ENCODE peak calls at places on chromosomes 13 and 19, in nine cellular contexts. T, S, E, D, Y, A, I, U and K are unnamed samples.
A peak's percentile ranks its signal among the peaks of the same experiment; 100 is the strongest.

GRCh38 chr13:28408235-28408848 is 86.6 kb downstream of the FLT1 start:
- DNase-seq in T (no peak), S (peak; percentile 31), A (no peak), E (no peak), U (peak; percentile 84), I (no peak), D (peak; percentile 18), Y (peak; percentile 78), K (peak; percentile 36)

GRCh38 chr19:11142528-11143171 is 12.9 kb downstream of the SPC24 start:
- DNase-seq in E (peak; percentile 95), A (peak; percentile 86), Y (peak; percentile 94), I (no peak), T (no peak), U (peak; percentile 93), D (peak; percentile 93), S (peak; percentile 93), K (peak; percentile 83)

GRCh38 chr19:16654621-16655020 is 5.3 kb downstream of the SMIM7 start:
- DNase-seq in E (no peak), T (no peak), D (no peak), A (no peak), S (no peak), Y (no peak), I (no peak), U (no peak), K (no peak)

GRCh38 chr19:14367016-14367415 is 14.2 kb upstream of the ADGRE5 start:
- DNase-seq in I (no peak), E (no peak), U (no peak), D (no peak), Y (no peak), A (no peak), S (no peak), T (no peak), K (no peak)

GRCh38 chr19:7529246-7529600 is 6.3 kb upstream of the PNPLA6 start:
- DNase-seq in Y (no peak), S (no peak), E (no peak), D (no peak), A (no peak), I (no peak), U (no peak), T (no peak), K (no peak)

GRCh38 chr13:33213024-33213795 is 72.3 kb downstream of the STARD13 start:
- DNase-seq in S (no peak), E (no peak), D (peak; percentile 66), I (no peak), A (no peak), U (no peak), Y (no peak), T (no peak), K (no peak)

GRCh38 chr13:24995225-24995804 is 100.6 kb upstream of the PABPC3 start:
- DNase-seq in E (peak; percentile 8), U (no peak), I (peak; percentile 41), Y (no peak), D (peak; percentile 88), A (no peak), T (peak; percentile 84), S (peak; percentile 49), K (peak; percentile 77)

GRCh38 chr13:89115307-89115706 is 1444.1 kb downstream of the SLITRK5 start:
- DNase-seq in E (no peak), D (no peak), S (no peak), I (no peak), T (no peak), A (no peak), Y (no peak), U (no peak), K (no peak)

GRCh38 chr19:42532881-42533280 is 4.6 kb upstream of the CEACAM1 start:
- DNase-seq in U (no peak), T (no peak), D (no peak), Y (no peak), A (no peak), I (no peak), S (no peak), E (no peak), K (no peak)

GRCh38 chr13:27264648-27265047 is 6.0 kb upstream of the RASL11A start:
- DNase-seq in Y (no peak), D (no peak), U (no peak), S (no peak), T (no peak), A (no peak), E (no peak), I (no peak), K (no peak)

GRCh38 chr19:2797280-2797679 is 12.0 kb downstream of the THOP1 start:
- DNase-seq in I (no peak), E (no peak), U (no peak), D (no peak), Y (no peak), S (no peak), T (no peak), A (no peak), K (no peak)

GRCh38 chr13:42466123-42466522 is 107.8 kb upstream of the TNFSF11 start:
- DNase-seq in U (no peak), D (no peak), S (no peak), I (no peak), T (no peak), Y (no peak), A (no peak), E (no peak), K (no peak)

GRCh38 chr13:51769455-51770127 is 34.4 kb downstream of the DHRS12 start:
- DNase-seq in E (no peak), A (peak; percentile 75), I (no peak), Y (no peak), U (no peak), S (no peak), D (no peak), T (no peak), K (peak; percentile 82)

GRCh38 chr13:40096357-40096911 is 441.0 kb downstream of the COG6 start:
- DNase-seq in E (no peak), I (no peak), D (no peak), T (no peak), S (no peak), Y (no peak), U (no peak), A (no peak), K (no peak)

GRCh38 chr13:73932091-73932490 is 202.1 kb downstream of the KLF12 start:
- DNase-seq in U (no peak), I (no peak), T (peak; percentile 28), Y (no peak), A (no peak), E (no peak), S (no peak), D (no peak), K (no peak)

GRCh38 chr19:956747-957451 is 27.2 kb upstream of the WDR18 start:
- DNase-seq in A (no peak), S (no peak), E (no peak), T (no peak), U (no peak), D (peak; percentile 45), Y (no peak), I (no peak), K (no peak)

GRCh38 chr13:113554333-113554700 is 30.2 kb upstream of the TFDP1 start:
- DNase-seq in E (no peak), D (no peak), T (no peak), U (no peak), A (no peak), S (no peak), I (no peak), Y (peak; percentile 53), K (no peak)

GRCh38 chr13:97574926-97575325 is 141.0 kb downstream of the RAP2A start:
- DNase-seq in Y (no peak), S (peak; percentile 20), I (no peak), U (peak; percentile 16), D (peak; percentile 52), A (no peak), E (no peak), T (peak; percentile 46), K (peak; percentile 40)

GRCh38 chr13:30739646-30740642 is 4.6 kb downstream of the ALOX5AP start:
- DNase-seq in E (no peak), D (peak; percentile 89), S (no peak), A (no peak), T (peak; percentile 90), U (no peak), I (no peak), Y (no peak), K (no peak)

GRCh38 chr13:51118809-51119431 is 7.8 kb upstream of the C13orf42 start:
- DNase-seq in U (no peak), S (no peak), A (no peak), D (no peak), I (no peak), Y (no peak), E (no peak), T (no peak), K (no peak)

GRCh38 chr19:35554076-35554475 is 8.7 kb downstream of the TMEM147 start:
- DNase-seq in D (no peak), U (no peak), S (no peak), T (no peak), A (no peak), I (no peak), Y (no peak), E (no peak), K (no peak)

GRCh38 chr19:48997972-48998371 is 4.3 kb downstream of the RUVBL2 start:
- DNase-seq in U (no peak), A (no peak), T (peak; percentile 59), E (no peak), S (no peak), Y (no peak), I (peak; percentile 53), D (peak; percentile 68), K (peak; percentile 80)

GRCh38 chr13:99972190-99972731 is 694 bp upstream of the ZIC5 start:
- DNase-seq in S (no peak), I (no peak), Y (no peak), T (no peak), D (no peak), U (no peak), E (no peak), A (no peak), K (no peak)

GRCh38 chr13:88526853-88527215 is 855.7 kb downstream of the SLITRK5 start:
- DNase-seq in S (no peak), A (no peak), I (no peak), D (no peak), Y (no peak), E (no peak), U (no peak), T (no peak), K (no peak)

GRCh38 chr19:33390120-33390907 is 16.8 kb downstream of the CEBPG start:
- DNase-seq in E (no peak), A (peak; percentile 51), I (no peak), S (no peak), D (peak; percentile 22), T (no peak), Y (peak; percentile 59), U (peak; percentile 57), K (peak; percentile 62)

GRCh38 chr13:35791191-35791902 is 314.9 kb upstream of the MAB21L1 start:
- DNase-seq in E (no peak), A (no peak), T (no peak), S (no peak), I (no peak), Y (no peak), D (peak; percentile 80), U (no peak), K (no peak)

GRCh38 chr13:49453465-49453864 is 9.4 kb downstream of the SETDB2 start:
- DNase-seq in I (no peak), T (no peak), D (no peak), A (no peak), S (no peak), E (no peak), Y (no peak), U (no peak), K (no peak)

GRCh38 chr19:42201489-42202289 is 15.8 kb downstream of the DEDD2 start:
- DNase-seq in T (peak; percentile 78), S (no peak), I (no peak), A (no peak), D (no peak), E (no peak), U (peak; percentile 43), Y (peak; percentile 91), K (no peak)

GRCh38 chr19:7497292-7497691 is 8.5 kb upstream of the PEX11G start:
- DNase-seq in D (no peak), E (no peak), I (no peak), S (no peak), A (no peak), U (no peak), T (no peak), Y (no peak), K (no peak)

GRCh38 chr13:108859202-108860012 is 230.0 kb downstream of the MYO16 start:
- DNase-seq in E (peak; percentile 0), S (no peak), Y (no peak), I (no peak), A (no peak), T (peak; percentile 17), D (peak; percentile 94), U (no peak), K (no peak)

GRCh38 chr13:78829821-78830220 is 170.9 kb upstream of the OBI1 start:
- DNase-seq in I (no peak), Y (no peak), U (no peak), D (no peak), A (no peak), S (no peak), T (no peak), E (no peak), K (no peak)